ENCODE peak calls at places on chromosomes 7 and 10, in nine cellular contexts. One of them, this sample, is unnamed.

GRCh38 chr10:121659236-121659635 is 61.0 kb upstream of the FGFR2 start:
- DNase-seq in Daoy: no peak
- DNase-seq in foreskin keratinocyte: no peak
- DNase-seq in activated B cell treated with CpG ODN at 0.5 μM for 24 hours: no peak
- DNase-seq in substantia nigra: no peak
- DNase-seq in K562: no peak
- DNase-seq in non-pigmented ciliary epithelial cell: no peak
- DNase-seq in WERI-Rb-1: no peak
- DNase-seq in pulmonary artery endothelial cell: no peak
- DNase-seq in this sample: no peak

GRCh38 chr10:70692043-70692603 is 19.8 kb downstream of the ADAMTS14 start:
- DNase-seq in K562: no peak
- DNase-seq in foreskin keratinocyte: no peak
- DNase-seq in non-pigmented ciliary epithelial cell: no peak
- DNase-seq in activated B cell treated with CpG ODN at 0.5 μM for 24 hours: no peak
- DNase-seq in Daoy: no peak
- DNase-seq in substantia nigra: no peak
- DNase-seq in WERI-Rb-1: no peak
- DNase-seq in pulmonary artery endothelial cell: no peak
- DNase-seq in this sample: no peak

GRCh38 chr7:88005191-88005590 is 71.1 kb downstream of the ADAM22 start:
- DNase-seq in activated B cell treated with CpG ODN at 0.5 μM for 24 hours: no peak
- DNase-seq in non-pigmented ciliary epithelial cell: no peak
- DNase-seq in WERI-Rb-1: no peak
- DNase-seq in foreskin keratinocyte: no peak
- DNase-seq in substantia nigra: no peak
- DNase-seq in Daoy: no peak
- DNase-seq in K562: no peak
- DNase-seq in pulmonary artery endothelial cell: no peak
- DNase-seq in this sample: no peak

GRCh38 chr10:30639946-30640786 is 10.6 kb upstream of the LYZL2 start:
- DNase-seq in K562: peak
- DNase-seq in substantia nigra: no peak
- DNase-seq in pulmonary artery endothelial cell: peak
- DNase-seq in foreskin keratinocyte: peak
- DNase-seq in WERI-Rb-1: no peak
- DNase-seq in non-pigmented ciliary epithelial cell: peak
- DNase-seq in Daoy: peak
- DNase-seq in activated B cell treated with CpG ODN at 0.5 μM for 24 hours: no peak
- DNase-seq in this sample: no peak

GRCh38 chr10:91416339-91416868 is 6.3 kb downstream of the HECTD2 start:
- DNase-seq in activated B cell treated with CpG ODN at 0.5 μM for 24 hours: no peak
- DNase-seq in non-pigmented ciliary epithelial cell: no peak
- DNase-seq in substantia nigra: no peak
- DNase-seq in foreskin keratinocyte: no peak
- DNase-seq in Daoy: no peak
- DNase-seq in K562: no peak
- DNase-seq in pulmonary artery endothelial cell: no peak
- DNase-seq in WERI-Rb-1: no peak
- DNase-seq in this sample: no peak

GRCh38 chr10:34031410-34031809 is 696.9 kb upstream of the NRP1 start:
- DNase-seq in non-pigmented ciliary epithelial cell: no peak
- DNase-seq in pulmonary artery endothelial cell: no peak
- DNase-seq in K562: no peak
- DNase-seq in WERI-Rb-1: no peak
- DNase-seq in activated B cell treated with CpG ODN at 0.5 μM for 24 hours: no peak
- DNase-seq in foreskin keratinocyte: no peak
- DNase-seq in Daoy: peak
- DNase-seq in substantia nigra: no peak
- DNase-seq in this sample: no peak

GRCh38 chr7:151178236-151178635 is 8.8 kb downstream of the ASB10 start:
- DNase-seq in Daoy: no peak
- DNase-seq in pulmonary artery endothelial cell: no peak
- DNase-seq in WERI-Rb-1: no peak
- DNase-seq in substantia nigra: no peak
- DNase-seq in foreskin keratinocyte: no peak
- DNase-seq in activated B cell treated with CpG ODN at 0.5 μM for 24 hours: peak
- DNase-seq in non-pigmented ciliary epithelial cell: no peak
- DNase-seq in K562: no peak
- DNase-seq in this sample: no peak

GRCh38 chr7:71286924-71287323 is 155.0 kb downstream of the GALNT17 start:
- DNase-seq in activated B cell treated with CpG ODN at 0.5 μM for 24 hours: no peak
- DNase-seq in K562: no peak
- DNase-seq in pulmonary artery endothelial cell: no peak
- DNase-seq in substantia nigra: no peak
- DNase-seq in non-pigmented ciliary epithelial cell: no peak
- DNase-seq in WERI-Rb-1: no peak
- DNase-seq in foreskin keratinocyte: no peak
- DNase-seq in Daoy: no peak
- DNase-seq in this sample: no peak

GRCh38 chr7:90761584-90761983 is 165.5 kb downstream of the CDK14 start:
- DNase-seq in foreskin keratinocyte: no peak
- DNase-seq in activated B cell treated with CpG ODN at 0.5 μM for 24 hours: no peak
- DNase-seq in non-pigmented ciliary epithelial cell: no peak
- DNase-seq in Daoy: no peak
- DNase-seq in K562: no peak
- DNase-seq in pulmonary artery endothelial cell: no peak
- DNase-seq in substantia nigra: no peak
- DNase-seq in WERI-Rb-1: no peak
- DNase-seq in this sample: no peak

GRCh38 chr7:129874722-129875121 is 78.0 kb downstream of the UBE2H start:
- DNase-seq in foreskin keratinocyte: no peak
- DNase-seq in Daoy: no peak
- DNase-seq in K562: no peak
- DNase-seq in activated B cell treated with CpG ODN at 0.5 μM for 24 hours: no peak
- DNase-seq in non-pigmented ciliary epithelial cell: no peak
- DNase-seq in WERI-Rb-1: no peak
- DNase-seq in substantia nigra: no peak
- DNase-seq in pulmonary artery endothelial cell: no peak
- DNase-seq in this sample: no peak

GRCh38 chr7:37448637-37449331 is at the start of gene ELMO1:
- DNase-seq in activated B cell treated with CpG ODN at 0.5 μM for 24 hours: peak
- DNase-seq in WERI-Rb-1: peak
- DNase-seq in K562: peak
- DNase-seq in foreskin keratinocyte: peak
- DNase-seq in non-pigmented ciliary epithelial cell: peak
- DNase-seq in Daoy: peak
- DNase-seq in substantia nigra: peak
- DNase-seq in pulmonary artery endothelial cell: peak
- DNase-seq in this sample: peak

GRCh38 chr10:44926771-44927751 is 15.9 kb downstream of the TMEM72 start:
- DNase-seq in activated B cell treated with CpG ODN at 0.5 μM for 24 hours: no peak
- DNase-seq in K562: no peak
- DNase-seq in Daoy: no peak
- DNase-seq in foreskin keratinocyte: peak
- DNase-seq in WERI-Rb-1: no peak
- DNase-seq in substantia nigra: no peak
- DNase-seq in pulmonary artery endothelial cell: no peak
- DNase-seq in non-pigmented ciliary epithelial cell: no peak
- DNase-seq in this sample: peak

GRCh38 chr10:125146791-125147604 is 13.4 kb downstream of the CTBP2 start:
- DNase-seq in substantia nigra: no peak
- DNase-seq in activated B cell treated with CpG ODN at 0.5 μM for 24 hours: no peak
- DNase-seq in foreskin keratinocyte: peak
- DNase-seq in K562: no peak
- DNase-seq in non-pigmented ciliary epithelial cell: peak
- DNase-seq in pulmonary artery endothelial cell: no peak
- DNase-seq in Daoy: no peak
- DNase-seq in WERI-Rb-1: no peak
- DNase-seq in this sample: no peak

GRCh38 chr7:55369427-55369826 is 4.3 kb downstream of the LANCL2 start:
- DNase-seq in K562: no peak
- DNase-seq in activated B cell treated with CpG ODN at 0.5 μM for 24 hours: no peak
- DNase-seq in pulmonary artery endothelial cell: peak
- DNase-seq in foreskin keratinocyte: no peak
- DNase-seq in WERI-Rb-1: no peak
- DNase-seq in Daoy: peak
- DNase-seq in substantia nigra: no peak
- DNase-seq in non-pigmented ciliary epithelial cell: peak
- DNase-seq in this sample: no peak

GRCh38 chr7:151808296-151809155 is 68.4 kb downstream of the PRKAG2 start:
- DNase-seq in Daoy: peak
- DNase-seq in pulmonary artery endothelial cell: no peak
- DNase-seq in K562: no peak
- DNase-seq in non-pigmented ciliary epithelial cell: no peak
- DNase-seq in foreskin keratinocyte: peak
- DNase-seq in activated B cell treated with CpG ODN at 0.5 μM for 24 hours: no peak
- DNase-seq in substantia nigra: no peak
- DNase-seq in WERI-Rb-1: peak
- DNase-seq in this sample: peak

GRCh38 chr10:28627102-28627501 is 50.2 kb upstream of the BAMBI start:
- DNase-seq in WERI-Rb-1: no peak
- DNase-seq in pulmonary artery endothelial cell: no peak
- DNase-seq in foreskin keratinocyte: no peak
- DNase-seq in non-pigmented ciliary epithelial cell: no peak
- DNase-seq in K562: no peak
- DNase-seq in Daoy: peak
- DNase-seq in substantia nigra: no peak
- DNase-seq in activated B cell treated with CpG ODN at 0.5 μM for 24 hours: no peak
- DNase-seq in this sample: no peak

GRCh38 chr10:113187066-113187777 is 237.2 kb downstream of the TCF7L2 start:
- DNase-seq in non-pigmented ciliary epithelial cell: no peak
- DNase-seq in substantia nigra: no peak
- DNase-seq in Daoy: peak
- DNase-seq in foreskin keratinocyte: peak
- DNase-seq in activated B cell treated with CpG ODN at 0.5 μM for 24 hours: no peak
- DNase-seq in WERI-Rb-1: no peak
- DNase-seq in K562: no peak
- DNase-seq in pulmonary artery endothelial cell: no peak
- DNase-seq in this sample: peak

GRCh38 chr10:121949473-121949872 is 21.6 kb upstream of the ATE1 start:
- DNase-seq in K562: no peak
- DNase-seq in foreskin keratinocyte: no peak
- DNase-seq in non-pigmented ciliary epithelial cell: no peak
- DNase-seq in activated B cell treated with CpG ODN at 0.5 μM for 24 hours: no peak
- DNase-seq in WERI-Rb-1: no peak
- DNase-seq in substantia nigra: no peak
- DNase-seq in pulmonary artery endothelial cell: no peak
- DNase-seq in Daoy: no peak
- DNase-seq in this sample: no peak

GRCh38 chr10:99234739-99235468 is 748 bp downstream of the HPSE2 start:
- DNase-seq in substantia nigra: no peak
- DNase-seq in WERI-Rb-1: no peak
- DNase-seq in non-pigmented ciliary epithelial cell: no peak
- DNase-seq in foreskin keratinocyte: no peak
- DNase-seq in K562: no peak
- DNase-seq in pulmonary artery endothelial cell: no peak
- DNase-seq in Daoy: peak
- DNase-seq in activated B cell treated with CpG ODN at 0.5 μM for 24 hours: no peak
- DNase-seq in this sample: no peak

GRCh38 chr7:3078458-3078857 is 34.8 kb upstream of the CARD11 start:
- DNase-seq in activated B cell treated with CpG ODN at 0.5 μM for 24 hours: no peak
- DNase-seq in foreskin keratinocyte: no peak
- DNase-seq in Daoy: no peak
- DNase-seq in WERI-Rb-1: no peak
- DNase-seq in non-pigmented ciliary epithelial cell: no peak
- DNase-seq in substantia nigra: no peak
- DNase-seq in pulmonary artery endothelial cell: no peak
- DNase-seq in K562: no peak
- DNase-seq in this sample: no peak

GRCh38 chr10:43211431-43212042 is 55.3 kb downstream of the RASGEF1A start:
- DNase-seq in substantia nigra: no peak
- DNase-seq in foreskin keratinocyte: no peak
- DNase-seq in pulmonary artery endothelial cell: no peak
- DNase-seq in non-pigmented ciliary epithelial cell: no peak
- DNase-seq in K562: no peak
- DNase-seq in activated B cell treated with CpG ODN at 0.5 μM for 24 hours: no peak
- DNase-seq in Daoy: no peak
- DNase-seq in WERI-Rb-1: no peak
- DNase-seq in this sample: peak

GRCh38 chr10:27364028-27364427 is 123.4 kb upstream of the ACBD5 start:
- DNase-seq in pulmonary artery endothelial cell: no peak
- DNase-seq in non-pigmented ciliary epithelial cell: no peak
- DNase-seq in K562: no peak
- DNase-seq in activated B cell treated with CpG ODN at 0.5 μM for 24 hours: no peak
- DNase-seq in substantia nigra: no peak
- DNase-seq in Daoy: no peak
- DNase-seq in foreskin keratinocyte: no peak
- DNase-seq in WERI-Rb-1: peak
- DNase-seq in this sample: no peak

GRCh38 chr10:69317175-69318086 is 39.1 kb downstream of the HK1 start:
- DNase-seq in WERI-Rb-1: peak
- DNase-seq in substantia nigra: no peak
- DNase-seq in pulmonary artery endothelial cell: no peak
- DNase-seq in activated B cell treated with CpG ODN at 0.5 μM for 24 hours: no peak
- DNase-seq in foreskin keratinocyte: peak
- DNase-seq in non-pigmented ciliary epithelial cell: no peak
- DNase-seq in K562: peak
- DNase-seq in Daoy: no peak
- DNase-seq in this sample: no peak

GRCh38 chr10:113041841-113042745 is 92.0 kb downstream of the TCF7L2 start:
- DNase-seq in activated B cell treated with CpG ODN at 0.5 μM for 24 hours: no peak
- DNase-seq in foreskin keratinocyte: no peak
- DNase-seq in WERI-Rb-1: no peak
- DNase-seq in Daoy: no peak
- DNase-seq in non-pigmented ciliary epithelial cell: no peak
- DNase-seq in substantia nigra: no peak
- DNase-seq in pulmonary artery endothelial cell: no peak
- DNase-seq in K562: no peak
- DNase-seq in this sample: no peak